ENCODE peak calls at places on chromosome 9, in four cellular contexts. Q is GM23338, A is GM12878, J is sigmoid colon. U is an unnamed sample.

GRCh38 chr9:107929439-107929838 is 439.9 kb upstream of the KLF4 start:
- DNase-seq in Q (no peak), A (no peak), J (peak), U (no peak)

GRCh38 chr9:121376214-121376830 is 6.3 kb upstream of the STOM start:
- DNase-seq in Q (no peak), A (no peak), J (no peak), U (no peak)

GRCh38 chr9:135883410-135884089 is 23.8 kb downstream of the CAMSAP1 start:
- DNase-seq in Q (no peak), A (no peak), J (no peak), U (no peak)

GRCh38 chr9:129497837-129498450 is 123.0 kb downstream of the C9orf50 start:
- DNase-seq in Q (no peak), A (no peak), J (peak), U (no peak)

GRCh38 chr9:3299872-3300271 is 225.9 kb downstream of the RFX3 start:
- DNase-seq in Q (no peak), A (peak), J (no peak), U (no peak)

GRCh38 chr9:650362-650761 is 191.1 kb upstream of the DMRT1 start:
- DNase-seq in Q (peak), A (no peak), J (no peak), U (no peak)

GRCh38 chr9:3898371-3899218 is 372.8 kb upstream of the RFX3 start:
- DNase-seq in Q (no peak), A (no peak), J (no peak), U (no peak)

GRCh38 chr9:74773886-74774479 is 113.7 kb downstream of the TRPM6 start:
- DNase-seq in Q (peak), A (peak), J (peak), U (peak)

GRCh38 chr9:23621166-23621565 is 204.9 kb downstream of the ELAVL2 start:
- DNase-seq in Q (no peak), A (no peak), J (no peak), U (no peak)

GRCh38 chr9:23622396-23622795 is 203.6 kb downstream of the ELAVL2 start:
- DNase-seq in Q (no peak), A (no peak), J (no peak), U (no peak)

DNA sequence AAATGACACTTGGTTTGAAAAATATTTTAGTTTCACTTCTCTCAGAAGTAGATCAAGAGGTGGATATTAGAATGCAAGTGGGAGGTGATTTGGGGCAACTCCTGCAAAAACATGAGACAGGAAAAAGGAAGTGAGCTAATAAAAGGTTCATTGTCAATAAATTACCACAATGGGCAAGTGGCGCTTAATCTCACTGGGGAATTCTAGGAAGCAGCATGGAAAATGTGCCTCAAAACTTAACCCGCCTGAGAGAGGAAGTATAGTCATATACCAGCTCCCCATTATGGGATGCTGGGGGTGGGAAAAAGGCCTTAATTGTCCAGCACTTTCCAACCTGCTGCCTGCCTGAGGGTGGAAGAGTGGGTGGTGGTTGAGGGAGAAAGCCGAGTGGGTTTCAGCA is 204.1 kb downstream of the ELAVL2 start:
- DNase-seq in Q (no peak), A (no peak), J (no peak), U (no peak)
- TF ChIP-seq POLR2AphosphoS5 in Q (no peak), A (no peak), J (no peak), U (no peak)

DNA sequence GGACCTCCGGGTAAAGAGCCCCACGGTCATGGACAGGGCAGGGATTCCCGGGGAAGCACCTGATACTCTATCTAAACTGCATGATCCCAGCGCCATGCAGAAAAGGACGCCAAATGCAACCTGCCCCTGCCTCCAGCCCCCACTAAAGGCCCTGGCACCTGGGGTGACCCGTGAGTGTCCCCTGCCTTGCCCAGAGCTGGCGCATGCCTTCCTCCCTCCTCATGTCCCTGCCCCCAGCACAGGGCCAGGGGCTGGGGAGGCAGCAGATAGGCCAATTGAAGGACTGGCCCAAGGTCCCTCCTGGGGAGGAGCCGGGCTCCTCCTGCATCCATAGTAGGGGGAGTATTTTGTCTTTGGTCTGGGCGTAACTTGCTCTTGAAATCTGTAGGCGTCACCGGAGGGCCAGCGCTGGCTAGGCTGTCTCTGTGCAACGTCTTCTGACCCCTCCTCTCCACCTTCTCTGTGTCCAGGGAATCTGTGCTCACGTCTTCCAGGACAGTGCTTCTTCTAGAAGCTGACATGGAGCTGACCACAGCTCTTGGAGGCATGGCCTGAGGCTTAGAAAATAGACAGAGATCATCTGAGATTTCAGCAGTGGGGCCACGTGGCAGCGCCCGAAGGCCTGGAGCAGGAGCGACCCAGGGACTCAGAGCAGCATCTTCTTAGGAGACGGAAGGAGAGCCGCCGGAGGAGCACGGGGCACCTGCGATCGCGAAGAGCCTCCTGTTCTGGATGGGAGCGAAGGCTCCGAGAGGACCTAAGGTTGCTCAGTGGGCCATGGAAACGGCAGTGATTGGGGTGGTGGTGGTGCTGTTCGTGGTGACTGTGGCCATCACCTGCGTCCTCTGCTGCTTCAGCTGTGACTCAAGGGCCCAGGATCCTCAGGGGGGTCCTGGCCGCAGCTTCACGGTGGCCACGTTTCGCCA is 660 bp downstream of the SPAAR start:
- DNase-seq in Q (no peak), A (no peak), J (no peak), U (no peak)
- TF ChIP-seq POLR2AphosphoS5 in Q (no peak), A (no peak), J (no peak), U (no peak)

GRCh38 chr9:104093647-104094533 is at the start of gene SMC2:
- DNase-seq in Q (peak), A (peak), J (peak), U (peak)
- TF ChIP-seq POLR2AphosphoS5 in Q (peak), A (peak), J (peak), U (peak)

GRCh38 chr9:38620483-38621433 is at the start of gene ANKRD18A:
- DNase-seq in Q (peak), A (no peak), J (peak), U (no peak)
- TF ChIP-seq POLR2AphosphoS5 in Q (peak), A (no peak), J (no peak), U (no peak)

DNA sequence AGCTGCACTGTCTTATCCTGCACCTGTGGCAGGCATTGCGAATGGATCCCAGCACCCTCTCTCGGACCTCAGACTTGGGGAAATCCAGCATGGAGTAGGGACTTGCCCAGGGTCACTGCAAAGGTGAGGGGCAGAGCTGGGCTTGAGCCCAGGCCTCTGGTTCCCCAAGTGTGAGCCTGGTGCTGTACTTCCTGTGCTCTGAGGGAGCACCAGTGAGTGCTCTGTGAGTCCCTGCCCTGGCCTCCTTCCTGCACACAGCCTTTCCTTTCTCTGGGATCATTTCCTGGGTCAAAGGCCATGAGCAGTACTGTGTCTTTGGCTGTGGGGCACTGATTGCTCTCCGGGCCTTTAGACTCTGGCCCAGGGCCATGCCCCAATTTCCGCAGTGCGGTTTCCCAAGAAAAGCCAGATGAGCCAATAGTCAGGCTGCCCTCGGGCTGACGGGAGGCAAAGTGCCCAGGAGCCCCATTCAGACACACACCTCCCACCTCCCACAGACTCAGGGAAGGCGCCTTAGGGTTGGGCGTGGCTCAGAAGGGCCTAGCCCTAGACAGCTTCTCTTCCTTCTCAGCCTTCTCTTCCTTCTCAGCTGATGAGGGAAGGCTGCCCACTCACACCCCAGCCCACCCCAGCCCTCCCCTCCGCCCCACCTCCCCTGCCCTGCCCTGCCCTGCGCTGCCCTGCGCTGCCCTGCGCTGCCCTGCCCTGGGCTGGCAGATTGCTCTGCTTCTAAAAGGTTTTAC is 23.3 kb upstream of the TRIM14 start:
- DNase-seq in Q (no peak), A (no peak), J (no peak), U (no peak)
- TF ChIP-seq POLR2AphosphoS5 in Q (no peak), A (no peak), J (no peak), U (no peak)

DNA sequence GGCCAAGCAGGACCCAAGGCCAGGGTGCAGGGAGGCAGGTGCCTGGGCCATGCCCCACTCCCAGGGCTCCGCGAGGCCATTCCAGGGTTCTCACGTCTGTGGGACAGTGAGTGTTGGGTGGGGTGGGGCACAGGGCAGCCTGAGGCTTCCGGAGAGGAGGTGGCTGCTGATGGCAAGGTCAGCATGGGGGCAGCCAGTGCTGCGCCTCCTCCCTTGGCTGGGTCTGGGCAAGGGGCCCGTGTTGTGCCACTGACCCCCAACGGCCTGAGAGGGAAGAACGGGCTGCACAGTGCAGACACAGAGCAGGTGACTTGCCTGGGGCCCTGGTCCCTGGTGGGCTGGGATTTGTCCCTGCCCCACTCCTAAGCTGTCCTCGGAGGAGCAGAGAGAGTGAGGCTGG is 82.1 kb downstream of the RXRA start:
- DNase-seq in Q (no peak), A (no peak), J (no peak), U (no peak)
- TF ChIP-seq POLR2AphosphoS5 in Q (no peak), A (no peak), J (no peak), U (no peak)

DNA sequence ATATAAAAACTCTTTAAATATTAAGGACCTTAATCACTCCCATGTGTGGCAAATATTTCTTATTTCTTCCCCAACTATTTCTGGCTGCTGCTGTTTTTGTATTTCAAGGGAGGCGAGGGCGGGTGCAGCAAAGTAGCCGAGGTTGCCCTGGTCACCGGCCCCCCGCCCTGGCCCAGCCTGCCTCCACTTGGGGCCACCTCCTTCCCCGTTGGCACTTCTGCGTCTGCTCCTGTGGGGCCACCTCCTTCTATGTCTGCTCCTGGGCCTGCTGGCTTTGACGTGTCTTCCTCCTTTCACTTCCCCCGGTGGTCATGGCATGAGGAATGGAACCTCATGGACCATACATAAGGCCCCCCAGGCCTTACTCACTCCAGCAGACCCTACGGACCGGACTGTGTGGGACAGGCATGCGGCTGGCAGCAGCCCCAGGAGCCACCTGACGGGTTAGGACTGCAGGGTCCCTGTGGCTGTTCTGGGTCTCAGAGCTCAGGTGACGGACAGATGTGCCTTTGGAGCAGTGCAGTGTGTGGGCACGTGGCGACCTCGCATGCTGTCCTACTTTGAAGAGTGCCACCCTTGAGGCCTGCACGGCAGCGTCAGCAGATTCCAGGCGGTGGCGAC is 5.8 kb upstream of the ENTPD8 start:
- DNase-seq in Q (no peak), A (no peak), J (no peak), U (no peak)
- TF ChIP-seq POLR2AphosphoS5 in Q (no peak), A (peak), J (no peak), U (no peak)